ENCODE peak calls at places on chromosomes 5 and 9, in seven cellular contexts. M is cardiac fibroblast, C is left ventricle myocardium inferior, T is epithelial cell of esophagus, D is fibroblast of villous mesenchyme, R is astrocyte, Y is HFFc6. H is an unnamed sample.

GRCh38 chr9:72817413-72817812 is 135.4 kb downstream of the ALDH1A1 start:
- DNase-seq in M (no peak), C (no peak), T (no peak), D (no peak), R (no peak), Y (no peak), H (no peak)

GRCh38 chr9:116476935-116477381 is 210.1 kb upstream of the TRIM32 start:
- DNase-seq in M (peak; percentile 48), C (peak; percentile 40), T (no peak), D (no peak), R (no peak), Y (no peak), H (no peak)

GRCh38 chr5:142568271-142568995 is 117.5 kb downstream of the FGF1 start:
- DNase-seq in M (peak; percentile 61), C (no peak), T (no peak), D (peak; percentile 69), R (peak; percentile 76), Y (no peak), H (no peak)

GRCh38 chr5:40790947-40791593 is 7.1 kb downstream of the PRKAA1 start:
- DNase-seq in M (no peak), C (no peak), T (peak; percentile 65), D (no peak), R (peak; percentile 32), Y (no peak), H (no peak)

GRCh38 chr5:14357861-14358260 is 214.7 kb downstream of the TRIO start:
- DNase-seq in M (no peak), C (no peak), T (no peak), D (no peak), R (no peak), Y (no peak), H (no peak)

GRCh38 chr9:135919318-135919717 is 12.0 kb upstream of the CAMSAP1 start:
- DNase-seq in M (no peak), C (no peak), T (no peak), D (no peak), R (no peak), Y (no peak), H (no peak)

GRCh38 chr9:109450346-109450745 is 47.8 kb downstream of the PTPN3 start:
- DNase-seq in M (no peak), C (no peak), T (peak; percentile 75), D (no peak), R (no peak), Y (no peak), H (no peak)

GRCh38 chr5:78221964-78222451 is 72.5 kb downstream of the AP3B1 start:
- DNase-seq in M (peak; percentile 29), C (no peak), T (peak; percentile 13), D (peak; percentile 34), R (no peak), Y (peak; percentile 9), H (peak; percentile 4)

GRCh38 chr5:58456486-58456885 is 3.4 kb downstream of the PLK2 start:
- DNase-seq in M (peak; percentile 39), C (no peak), T (peak; percentile 31), D (no peak), R (no peak), Y (no peak), H (no peak)

GRCh38 chr5:53642006-53642405 is 81.6 kb downstream of the NDUFS4 start:
- DNase-seq in M (peak; percentile 47), C (no peak), T (peak; percentile 58), D (peak; percentile 55), R (peak; percentile 75), Y (peak; percentile 7), H (peak; percentile 35)

GRCh38 chr9:88694625-88695024 is 159.6 kb downstream of the NXNL2 start:
- DNase-seq in M (peak; percentile 28), C (peak; percentile 31), T (no peak), D (peak; percentile 87), R (peak; percentile 78), Y (peak; percentile 42), H (no peak)

GRCh38 chr5:136615251-136615650 is 249.9 kb upstream of the TRPC7 start:
- DNase-seq in M (no peak), C (no peak), T (no peak), D (no peak), R (no peak), Y (no peak), H (no peak)

GRCh38 chr9:98807070-98807810 is at the start of gene GALNT12:
- DNase-seq in M (no peak), C (no peak), T (no peak), D (peak; percentile 45), R (no peak), Y (no peak), H (no peak)

GRCh38 chr5:35089688-35090314 is 42.1 kb upstream of the AGXT2 start:
- DNase-seq in M (peak; percentile 81), C (no peak), T (peak; percentile 48), D (peak; percentile 76), R (peak; percentile 44), Y (peak; percentile 71), H (peak; percentile 77)

GRCh38 chr9:113409481-113409880 is 994 bp downstream of the POLE3 start:
- DNase-seq in M (no peak), C (no peak), T (no peak), D (no peak), R (no peak), Y (no peak), H (no peak)

GRCh38 chr5:10441992-10442435 is 335 bp downstream of the ROPN1L start:
- DNase-seq in M (no peak), C (no peak), T (no peak), D (no peak), R (peak; percentile 18), Y (no peak), H (no peak)

GRCh38 chr9:37983381-37984067 is 79.6 kb upstream of the SLC25A51 start:
- DNase-seq in M (no peak), C (no peak), T (no peak), D (no peak), R (no peak), Y (no peak), H (no peak)

GRCh38 chr9:37986001-37986400 is 82.1 kb upstream of the SLC25A51 start:
- DNase-seq in M (no peak), C (no peak), T (no peak), D (no peak), R (no peak), Y (no peak), H (no peak)

GRCh38 chr9:37984278-37984671 is 80.3 kb upstream of the SLC25A51 start:
- DNase-seq in M (no peak), C (no peak), T (no peak), D (no peak), R (no peak), Y (no peak), H (no peak)

GRCh38 chr9:37986771-37987258 is 82.2 kb downstream of the SHB start:
- DNase-seq in M (no peak), C (no peak), T (no peak), D (no peak), R (no peak), Y (no peak), H (no peak)

DNA sequence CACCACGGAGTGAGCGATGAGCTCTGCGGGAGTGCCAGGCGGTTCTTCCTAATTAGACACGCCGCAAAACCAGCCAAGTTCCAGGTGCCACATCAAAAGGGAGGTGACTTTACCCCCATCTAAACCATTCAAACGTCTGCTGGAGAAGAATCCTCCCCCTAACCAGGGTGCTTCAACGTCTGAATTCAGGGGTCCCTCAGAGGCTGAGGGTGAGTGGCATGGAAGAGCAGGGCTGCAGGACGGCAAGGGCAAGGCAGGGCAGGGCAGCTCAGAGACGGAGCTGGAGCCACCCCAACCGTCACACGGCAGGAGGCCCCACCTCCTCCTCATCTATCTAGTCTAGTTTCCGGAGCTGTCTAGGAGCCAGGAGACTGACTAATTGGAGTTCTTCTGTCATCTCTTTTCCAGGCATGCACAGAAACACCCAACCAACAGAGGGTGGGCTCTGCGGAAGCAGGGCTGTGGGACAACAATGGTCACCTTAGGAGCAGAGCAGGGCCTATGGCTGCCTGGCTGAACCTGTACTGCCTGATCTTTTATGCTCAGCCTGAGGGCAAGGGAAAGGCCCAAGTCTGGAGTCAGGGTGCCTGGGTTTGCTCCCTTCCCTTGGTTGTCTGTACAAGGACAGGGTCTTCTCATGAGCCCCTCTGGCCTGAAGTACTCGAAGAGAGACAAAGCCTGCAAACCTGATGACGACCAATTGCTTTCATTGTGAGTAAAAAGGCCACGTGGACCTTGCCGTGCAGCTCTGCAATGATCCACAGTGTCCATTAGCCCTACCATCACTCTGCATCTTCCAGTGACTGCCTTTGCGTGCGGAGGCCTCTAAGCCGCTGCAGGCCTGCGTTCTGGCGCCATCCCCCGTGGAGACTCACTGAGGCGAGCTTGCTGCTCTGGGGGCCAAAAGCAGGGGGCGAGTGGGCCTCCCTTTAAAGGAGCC is 81.0 kb upstream of the SLC25A51 start:
- DNase-seq in M (peak; percentile 73), C (peak; percentile 40), T (peak; percentile 70), D (peak; percentile 63), R (peak; percentile 82), Y (peak; percentile 49), H (peak; percentile 78)
- TF ChIP-seq CTCF in M (no peak), C (peak; percentile 22), T (no peak), D (no peak), R (no peak), Y (no peak), H (no peak)

GRCh38 chr9:119370816-119371215 is 1.6 kb upstream of the BRINP1 start:
- DNase-seq in M (peak; percentile 19), C (peak; percentile 33), T (peak; percentile 52), D (peak; percentile 21), R (peak; percentile 17), Y (no peak), H (peak; percentile 34)

GRCh38 chr9:119372951-119373350 is 3.7 kb upstream of the BRINP1 start:
- DNase-seq in M (no peak), C (no peak), T (no peak), D (no peak), R (no peak), Y (no peak), H (no peak)

GRCh38 chr9:119375892-119376291 is 6.7 kb upstream of the BRINP1 start:
- DNase-seq in M (no peak), C (no peak), T (peak; percentile 33), D (peak; percentile 6), R (peak; percentile 2), Y (peak; percentile 2), H (peak; percentile 62)
- TF ChIP-seq CTCF in M (no peak), C (peak; percentile 47), T (no peak), D (no peak), R (no peak), Y (peak; percentile 48), H (peak; percentile 36)

DNA sequence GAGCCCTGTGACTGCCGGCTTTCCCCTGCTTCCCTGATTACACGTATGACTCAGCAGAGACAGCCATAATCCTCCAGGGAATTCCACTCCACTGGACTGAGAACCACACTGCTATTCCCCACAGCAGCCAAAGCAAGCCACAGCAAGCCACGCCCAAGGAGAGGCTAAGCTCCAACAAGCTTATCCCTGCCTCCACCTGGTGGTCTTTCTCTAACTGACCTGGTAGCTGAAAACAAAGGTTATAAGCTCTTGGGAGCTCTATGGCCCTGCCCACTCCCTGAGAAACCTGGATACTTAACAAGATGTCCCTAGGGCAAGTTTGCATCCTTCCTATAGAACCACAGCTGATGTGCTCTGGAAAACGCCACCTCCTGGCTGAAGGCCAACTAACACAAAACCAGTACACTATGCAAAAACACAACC is 613.7 kb upstream of the CDH18 start:
- DNase-seq in M (peak; percentile 50), C (no peak), T (peak; percentile 42), D (no peak), R (peak; percentile 64), Y (no peak), H (peak; percentile 63)
- TF ChIP-seq CTCF in M (no peak), C (no peak), T (no peak), D (no peak), R (no peak), Y (no peak), H (no peak)

DNA sequence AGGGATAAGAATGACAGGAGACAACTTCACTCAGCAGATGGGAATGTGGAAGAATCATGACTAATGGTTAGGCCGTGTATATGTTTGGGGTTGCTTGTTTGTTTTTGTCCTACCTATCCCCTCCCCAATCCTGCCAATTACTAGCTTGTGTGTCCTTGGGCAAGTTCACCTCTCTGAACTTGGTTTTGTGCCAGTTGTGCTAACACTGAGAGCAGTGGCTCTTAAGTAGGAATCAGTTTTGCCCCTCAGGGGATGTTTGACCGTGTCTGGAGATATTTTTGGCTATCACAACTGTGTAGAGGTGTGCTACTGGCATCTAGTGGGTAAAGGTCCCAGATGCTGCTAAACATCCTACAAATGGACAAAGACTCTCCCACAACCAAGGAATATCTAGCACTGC is 287.0 kb downstream of the DMRT2 start:
- DNase-seq in M (no peak), C (no peak), T (peak; percentile 94), D (peak; percentile 5), R (no peak), Y (no peak), H (peak; percentile 79)
- TF ChIP-seq CTCF in M (no peak), C (peak; percentile 46), T (peak; percentile 59), D (peak; percentile 2), R (no peak), Y (no peak), H (peak; percentile 7)